ENCODE peak calls at places on chromosomes 3 and 15, in seven cellular contexts. One of them, this sample, is unnamed.
A peak's percentile ranks its signal among the peaks of the same experiment; 100 is the strongest.

GRCh38 chr15:34336947-34337556 is 529 bp downstream of the SLC12A6 start:
- DNase-seq in SK-N-SH: no peak
- DNase-seq in OCI-LY7: peak; percentile 41
- DNase-seq in endothelial cell of umbilical vein: no peak
- DNase-seq in K562: no peak
- DNase-seq in HepG2: no peak
- DNase-seq in mammary epithelial cell: peak; percentile 9
- DNase-seq in this sample: no peak

GRCh38 chr15:45943255-45943654 is 308.4 kb downstream of the SQOR start:
- DNase-seq in endothelial cell of umbilical vein: no peak
- DNase-seq in HepG2: peak; percentile 50
- DNase-seq in K562: no peak
- DNase-seq in mammary epithelial cell: no peak
- DNase-seq in OCI-LY7: no peak
- DNase-seq in SK-N-SH: no peak
- DNase-seq in this sample: no peak

GRCh38 chr3:42704136-42704841 is 1.7 kb upstream of the HHATL start:
- DNase-seq in endothelial cell of umbilical vein: no peak
- DNase-seq in HepG2: no peak
- DNase-seq in mammary epithelial cell: no peak
- DNase-seq in OCI-LY7: no peak
- DNase-seq in K562: no peak
- DNase-seq in SK-N-SH: peak; percentile 28
- DNase-seq in this sample: no peak

GRCh38 chr15:67882487-67883227 is 42.8 kb upstream of the RNU6-1 start:
- DNase-seq in mammary epithelial cell: no peak
- DNase-seq in endothelial cell of umbilical vein: no peak
- DNase-seq in HepG2: no peak
- DNase-seq in OCI-LY7: peak; percentile 67
- DNase-seq in K562: peak; percentile 88
- DNase-seq in SK-N-SH: no peak
- DNase-seq in this sample: no peak

GRCh38 chr3:187913617-187914033 is 168.4 kb upstream of the BCL6 start:
- DNase-seq in mammary epithelial cell: peak; percentile 49
- DNase-seq in OCI-LY7: peak; percentile 73
- DNase-seq in SK-N-SH: no peak
- DNase-seq in HepG2: no peak
- DNase-seq in K562: no peak
- DNase-seq in endothelial cell of umbilical vein: peak; percentile 12
- DNase-seq in this sample: peak; percentile 77

GRCh38 chr3:172516318-172517214 is 6.7 kb downstream of the TNFSF10 start:
- DNase-seq in K562: no peak
- DNase-seq in SK-N-SH: no peak
- DNase-seq in endothelial cell of umbilical vein: peak; percentile 89
- DNase-seq in mammary epithelial cell: peak; percentile 100
- DNase-seq in OCI-LY7: no peak
- DNase-seq in HepG2: no peak
- DNase-seq in this sample: peak; percentile 95

GRCh38 chr3:69094467-69095205 is 9.9 kb downstream of the ARL6IP5 start:
- DNase-seq in mammary epithelial cell: peak; percentile 73
- DNase-seq in K562: no peak
- DNase-seq in HepG2: no peak
- DNase-seq in endothelial cell of umbilical vein: no peak
- DNase-seq in SK-N-SH: no peak
- DNase-seq in OCI-LY7: no peak
- DNase-seq in this sample: peak; percentile 86

GRCh38 chr3:34212671-34213070 is 414.2 kb downstream of the PDCD6IP start:
- DNase-seq in SK-N-SH: peak; percentile 3
- DNase-seq in mammary epithelial cell: peak; percentile 3
- DNase-seq in endothelial cell of umbilical vein: peak; percentile 42
- DNase-seq in OCI-LY7: no peak
- DNase-seq in K562: no peak
- DNase-seq in HepG2: no peak
- DNase-seq in this sample: peak; percentile 72

GRCh38 chr15:79595995-79596622 is 164.0 kb downstream of the MINAR1 start:
- DNase-seq in mammary epithelial cell: peak; percentile 81
- DNase-seq in HepG2: peak; percentile 94
- DNase-seq in K562: peak; percentile 94
- DNase-seq in endothelial cell of umbilical vein: peak; percentile 64
- DNase-seq in SK-N-SH: peak; percentile 84
- DNase-seq in OCI-LY7: peak; percentile 92
- DNase-seq in this sample: peak; percentile 65

GRCh38 chr3:192237992-192238608 is 489.2 kb downstream of the FGF12 start:
- DNase-seq in HepG2: no peak
- DNase-seq in endothelial cell of umbilical vein: no peak
- DNase-seq in K562: no peak
- DNase-seq in mammary epithelial cell: no peak
- DNase-seq in OCI-LY7: peak; percentile 5
- DNase-seq in SK-N-SH: peak; percentile 2
- DNase-seq in this sample: no peak

GRCh38 chr3:53137835-53138446 is 7.7 kb upstream of the RFT1 start:
- DNase-seq in OCI-LY7: peak; percentile 31
- DNase-seq in SK-N-SH: no peak
- DNase-seq in mammary epithelial cell: peak; percentile 39
- DNase-seq in K562: no peak
- DNase-seq in endothelial cell of umbilical vein: no peak
- DNase-seq in HepG2: no peak
- DNase-seq in this sample: no peak

GRCh38 chr3:16236856-16237393 is 27.8 kb downstream of the DPH3 start:
- DNase-seq in mammary epithelial cell: no peak
- DNase-seq in HepG2: no peak
- DNase-seq in endothelial cell of umbilical vein: no peak
- DNase-seq in SK-N-SH: no peak
- DNase-seq in K562: no peak
- DNase-seq in OCI-LY7: no peak
- DNase-seq in this sample: peak; percentile 38

GRCh38 chr3:69250014-69250413 is 127.6 kb upstream of the LMOD3 start:
- DNase-seq in endothelial cell of umbilical vein: no peak
- DNase-seq in OCI-LY7: no peak
- DNase-seq in SK-N-SH: no peak
- DNase-seq in K562: no peak
- DNase-seq in mammary epithelial cell: no peak
- DNase-seq in HepG2: no peak
- DNase-seq in this sample: peak; percentile 34

GRCh38 chr3:37946531-37946889 is 44.1 kb upstream of the VILL start:
- DNase-seq in SK-N-SH: no peak
- DNase-seq in K562: no peak
- DNase-seq in OCI-LY7: no peak
- DNase-seq in HepG2: no peak
- DNase-seq in endothelial cell of umbilical vein: no peak
- DNase-seq in mammary epithelial cell: no peak
- DNase-seq in this sample: no peak

GRCh38 chr15:98957655-98958054 is 49.9 kb downstream of the PGPEP1L start:
- DNase-seq in HepG2: no peak
- DNase-seq in SK-N-SH: no peak
- DNase-seq in endothelial cell of umbilical vein: no peak
- DNase-seq in OCI-LY7: no peak
- DNase-seq in K562: no peak
- DNase-seq in mammary epithelial cell: no peak
- DNase-seq in this sample: no peak

GRCh38 chr3:72657666-72658065 is 190.6 kb downstream of the SHQ1 start:
- DNase-seq in OCI-LY7: no peak
- DNase-seq in SK-N-SH: no peak
- DNase-seq in mammary epithelial cell: peak; percentile 84
- DNase-seq in HepG2: peak; percentile 40
- DNase-seq in endothelial cell of umbilical vein: no peak
- DNase-seq in K562: no peak
- DNase-seq in this sample: no peak

GRCh38 chr3:58679974-58680656 is 13.5 kb upstream of the FAM3D start:
- DNase-seq in K562: no peak
- DNase-seq in endothelial cell of umbilical vein: no peak
- DNase-seq in mammary epithelial cell: no peak
- DNase-seq in SK-N-SH: no peak
- DNase-seq in HepG2: no peak
- DNase-seq in OCI-LY7: no peak
- DNase-seq in this sample: no peak

GRCh38 chr3:123194552-123194951 is 7.2 kb upstream of the SEC22A start:
- DNase-seq in SK-N-SH: peak; percentile 26
- DNase-seq in K562: peak; percentile 52
- DNase-seq in HepG2: peak; percentile 38
- DNase-seq in mammary epithelial cell: no peak
- DNase-seq in OCI-LY7: no peak
- DNase-seq in endothelial cell of umbilical vein: peak; percentile 20
- DNase-seq in this sample: peak; percentile 23

GRCh38 chr15:23823508-23823907 is 136.4 kb upstream of the NDN start:
- DNase-seq in OCI-LY7: no peak
- DNase-seq in SK-N-SH: no peak
- DNase-seq in K562: peak; percentile 20
- DNase-seq in mammary epithelial cell: no peak
- DNase-seq in endothelial cell of umbilical vein: no peak
- DNase-seq in HepG2: peak; percentile 29
- DNase-seq in this sample: no peak

GRCh38 chr3:71684752-71685151 is 40.5 kb downstream of the EIF4E3 start:
- DNase-seq in OCI-LY7: no peak
- DNase-seq in endothelial cell of umbilical vein: peak; percentile 38
- DNase-seq in K562: no peak
- DNase-seq in mammary epithelial cell: peak; percentile 83
- DNase-seq in SK-N-SH: no peak
- DNase-seq in HepG2: no peak
- DNase-seq in this sample: peak; percentile 81

GRCh38 chr3:12154151-12154550 is 4.6 kb downstream of the TIMP4 start:
- DNase-seq in HepG2: no peak
- DNase-seq in mammary epithelial cell: no peak
- DNase-seq in OCI-LY7: no peak
- DNase-seq in K562: no peak
- DNase-seq in endothelial cell of umbilical vein: no peak
- DNase-seq in SK-N-SH: no peak
- DNase-seq in this sample: peak; percentile 50

GRCh38 chr3:119769394-119770149 is 12.3 kb upstream of the NR1I2 start:
- DNase-seq in SK-N-SH: no peak
- DNase-seq in endothelial cell of umbilical vein: peak; percentile 99
- DNase-seq in mammary epithelial cell: no peak
- DNase-seq in OCI-LY7: no peak
- DNase-seq in K562: no peak
- DNase-seq in HepG2: no peak
- DNase-seq in this sample: peak; percentile 85

GRCh38 chr15:90949979-90950675 is 4.6 kb upstream of the RCCD1 start:
- DNase-seq in OCI-LY7: no peak
- DNase-seq in SK-N-SH: no peak
- DNase-seq in endothelial cell of umbilical vein: no peak
- DNase-seq in mammary epithelial cell: no peak
- DNase-seq in K562: no peak
- DNase-seq in HepG2: no peak
- DNase-seq in this sample: no peak

GRCh38 chr3:151553873-151554272 is 93.0 kb upstream of the IGSF10 start:
- DNase-seq in K562: no peak
- DNase-seq in SK-N-SH: no peak
- DNase-seq in OCI-LY7: no peak
- DNase-seq in endothelial cell of umbilical vein: no peak
- DNase-seq in mammary epithelial cell: no peak
- DNase-seq in HepG2: no peak
- DNase-seq in this sample: no peak

GRCh38 chr15:91281991-91282390 is 181.9 kb downstream of the SV2B start:
- DNase-seq in HepG2: no peak
- DNase-seq in endothelial cell of umbilical vein: no peak
- DNase-seq in mammary epithelial cell: no peak
- DNase-seq in OCI-LY7: no peak
- DNase-seq in SK-N-SH: no peak
- DNase-seq in K562: no peak
- DNase-seq in this sample: no peak

DNA sequence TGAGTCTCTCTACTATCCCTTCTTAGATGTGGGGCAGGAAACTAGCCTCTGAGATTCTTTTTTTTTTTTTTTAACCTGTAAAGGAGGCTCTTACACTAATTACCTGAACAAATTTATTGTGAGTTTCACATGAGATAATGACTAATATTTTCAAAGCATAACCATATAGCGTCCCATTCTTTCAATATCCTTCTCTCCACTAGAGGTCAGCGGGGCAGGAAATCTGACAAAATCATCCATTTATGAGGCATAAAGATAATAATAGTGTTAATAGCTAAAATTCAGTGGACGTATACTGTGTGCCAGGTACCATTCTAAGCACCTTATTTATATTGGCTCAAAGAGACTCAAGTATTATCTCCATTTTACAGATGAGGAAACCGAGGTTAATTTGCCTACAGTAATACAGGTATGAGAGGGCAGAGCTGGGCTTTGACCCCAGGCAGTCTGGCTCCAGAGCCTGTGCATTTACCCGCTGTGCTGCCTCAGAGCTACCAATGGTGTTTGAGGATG is 16.3 kb upstream of the SMAD6 start:
- DNase-seq in OCI-LY7: no peak
- DNase-seq in SK-N-SH: no peak
- DNase-seq in HepG2: no peak
- DNase-seq in mammary epithelial cell: no peak
- DNase-seq in endothelial cell of umbilical vein: peak; percentile 44
- DNase-seq in K562: no peak
- DNase-seq in this sample: peak; percentile 16
- TF ChIP-seq CTCF in OCI-LY7: peak; percentile 75
- TF ChIP-seq CTCF in SK-N-SH: peak; percentile 62
- TF ChIP-seq CTCF in HepG2: no peak
- TF ChIP-seq CTCF in mammary epithelial cell: peak; percentile 54
- TF ChIP-seq CTCF in endothelial cell of umbilical vein: no peak
- TF ChIP-seq CTCF in K562: peak; percentile 29
- TF ChIP-seq CTCF in this sample: no peak

GRCh38 chr3:114471478-114471877 is 177.7 kb downstream of the TIGIT start:
- DNase-seq in endothelial cell of umbilical vein: no peak
- DNase-seq in mammary epithelial cell: no peak
- DNase-seq in HepG2: no peak
- DNase-seq in K562: no peak
- DNase-seq in SK-N-SH: no peak
- DNase-seq in OCI-LY7: no peak
- DNase-seq in this sample: no peak
- H2AFZ ChIP-seq in endothelial cell of umbilical vein: no peak overlapping the region
- H2AFZ ChIP-seq in mammary epithelial cell: no peak overlapping the region
- H2AFZ ChIP-seq in HepG2: no peak overlapping the region
- H2AFZ ChIP-seq in K562: no peak overlapping the region
- H2AFZ ChIP-seq in SK-N-SH: no peak overlapping the region
- H2AFZ ChIP-seq in OCI-LY7: no peak overlapping the region
- H2AFZ ChIP-seq in this sample: no peak overlapping the region

DNA sequence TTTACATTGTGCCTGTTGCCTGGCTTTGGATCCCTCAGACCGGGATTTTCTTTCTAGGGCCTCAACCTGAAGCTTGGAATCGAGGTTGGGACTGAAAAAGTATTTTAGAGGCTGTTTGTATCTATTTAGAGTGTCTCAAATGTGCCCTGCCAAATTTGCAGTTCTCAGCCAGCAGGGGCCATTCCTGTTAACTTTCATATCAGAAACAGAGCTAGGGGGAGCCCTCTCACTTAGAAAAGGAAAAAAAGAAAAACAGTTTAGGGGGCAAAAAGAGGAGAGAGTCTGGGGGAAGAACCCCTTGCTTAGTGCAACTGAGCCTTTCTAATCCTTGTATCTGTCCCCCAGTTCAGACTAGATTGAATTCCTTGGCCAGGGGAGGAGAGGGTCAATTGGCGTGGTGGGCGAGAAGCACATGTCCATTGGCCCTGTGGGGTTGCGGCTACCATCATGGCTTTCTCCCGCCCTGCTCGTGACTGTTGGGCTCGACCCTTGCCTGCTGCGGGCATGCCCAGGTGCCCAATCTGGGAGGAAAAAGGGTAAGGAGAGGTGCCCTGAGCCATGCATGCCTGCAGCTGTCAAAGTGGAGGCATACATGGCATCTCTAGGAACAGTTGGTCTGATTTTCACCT is 101.6 kb downstream of the CFAP44 start:
- DNase-seq in K562: peak; percentile 6
- DNase-seq in mammary epithelial cell: no peak
- DNase-seq in SK-N-SH: no peak
- DNase-seq in HepG2: no peak
- DNase-seq in OCI-LY7: peak; percentile 3
- DNase-seq in endothelial cell of umbilical vein: no peak
- DNase-seq in this sample: no peak
- TF ChIP-seq CTCF in K562: peak; percentile 39
- TF ChIP-seq CTCF in mammary epithelial cell: no peak
- TF ChIP-seq CTCF in SK-N-SH: peak; percentile 37
- TF ChIP-seq CTCF in HepG2: no peak
- TF ChIP-seq CTCF in OCI-LY7: peak; percentile 63
- TF ChIP-seq CTCF in endothelial cell of umbilical vein: no peak
- TF ChIP-seq CTCF in this sample: no peak

GRCh38 chr15:48898083-48898482 is 20.1 kb downstream of the EID1 start:
- DNase-seq in mammary epithelial cell: peak; percentile 17
- DNase-seq in endothelial cell of umbilical vein: no peak
- DNase-seq in SK-N-SH: no peak
- DNase-seq in K562: no peak
- DNase-seq in HepG2: no peak
- DNase-seq in OCI-LY7: no peak
- DNase-seq in this sample: no peak
- H2AFZ ChIP-seq in mammary epithelial cell: peak overlapping the region; percentile 97
- H2AFZ ChIP-seq in endothelial cell of umbilical vein: no peak overlapping the region
- H2AFZ ChIP-seq in SK-N-SH: no peak overlapping the region
- H2AFZ ChIP-seq in K562: peak overlapping the region; percentile 91
- H2AFZ ChIP-seq in HepG2: no peak overlapping the region
- H2AFZ ChIP-seq in OCI-LY7: peak overlapping the region; percentile 22
- H2AFZ ChIP-seq in this sample: peak overlapping the region; percentile 29